ENCODE peak calls at places on chromosomes 11 and 22, in six cellular contexts. C is ELF-1; N is AG09309; A is activated effector memory CD4-positive, alpha-beta T cell treated with Interleukin-2 at 50 U/mL for 16 hours; M is GM10248; S is central memory CD4-positive, alpha-beta T cell. G is an unnamed sample.

GRCh38 chr11:130369141-130369691 is 54.5 kb upstream of the ZBTB44 start:
- DNase-seq in C (no peak), N (no peak), A (no peak), M (no peak), S (no peak), G (no peak)

GRCh38 chr11:8002676-8003075 is 15.5 kb downstream of the EIF3F start:
- DNase-seq in C (no peak), N (no peak), A (no peak), M (no peak), S (no peak), G (no peak)

GRCh38 chr11:8988329-8989234 is 15.2 kb downstream of the NRIP3 start:
- DNase-seq in C (no peak), N (no peak), A (no peak), M (no peak), S (no peak), G (no peak)

GRCh38 chr11:81585534-81585933 is 1148.1 kb downstream of the FAM181B start:
- DNase-seq in C (no peak), N (no peak), A (no peak), M (no peak), S (no peak), G (no peak)

GRCh38 chr22:17773606-17774205 is 563 bp downstream of the BID start:
- DNase-seq in C (peak), N (no peak), A (peak), M (peak), S (peak), G (peak)

GRCh38 chr11:118012083-118012669 is 26.0 kb downstream of the IL10RA start:
- DNase-seq in C (no peak), N (no peak), A (no peak), M (no peak), S (no peak), G (peak)

GRCh38 chr11:115591380-115591779 is 87.2 kb upstream of the CADM1 start:
- DNase-seq in C (no peak), N (no peak), A (no peak), M (no peak), S (no peak), G (no peak)

GRCh38 chr11:107591446-107592236 is 694 bp downstream of the ELMOD1 start:
- DNase-seq in C (peak), N (no peak), A (no peak), M (peak), S (peak), G (no peak)

GRCh38 chr22:49367016-49367697 is 460.5 kb downstream of the BRD1 start:
- DNase-seq in C (no peak), N (no peak), A (no peak), M (no peak), S (no peak), G (no peak)

GRCh38 chr11:101862410-101863233 is 52.2 kb upstream of the CEP126 start:
- DNase-seq in C (peak), N (peak), A (no peak), M (no peak), S (no peak), G (no peak)

G was measured in immature natural killer cell.